ENCODE peak calls at places on chromosomes 13 and 19, in nine cellular contexts. One of them, this sample, is unnamed.

GRCh38 chr19:6481541-6482342 is at the start of gene DENND1C:
- DNase-seq in NCI-H524 treated with DMSO at 0.1 percent for 48 hours: no peak
- DNase-seq in NCI-H146: peak; percentile 2
- DNase-seq in activated effector memory CD4-positive, alpha-beta T cell treated with Interleukin-2 at 50 U/mL for 16 hours: peak; percentile 65
- DNase-seq in activated naive CD4-positive, alpha-beta T cell: no peak
- DNase-seq in activated CD8-positive, alpha-beta memory T cell treated with anti-CD3 and anti-CD28 coated beads for 48 hours: peak; percentile 41
- DNase-seq in germinal center: peak; percentile 64
- DNase-seq in naive thymus-derived CD4-positive, alpha-beta T cell: peak; percentile 67
- DNase-seq in AG08396: peak; percentile 21
- DNase-seq in this sample: peak; percentile 78

GRCh38 chr13:99119686-99120085 is 81.0 kb upstream of the UBAC2 start:
- DNase-seq in NCI-H524 treated with DMSO at 0.1 percent for 48 hours: no peak
- DNase-seq in NCI-H146: no peak
- DNase-seq in activated effector memory CD4-positive, alpha-beta T cell treated with Interleukin-2 at 50 U/mL for 16 hours: no peak
- DNase-seq in activated naive CD4-positive, alpha-beta T cell: no peak
- DNase-seq in activated CD8-positive, alpha-beta memory T cell treated with anti-CD3 and anti-CD28 coated beads for 48 hours: peak; percentile 12
- DNase-seq in germinal center: no peak
- DNase-seq in naive thymus-derived CD4-positive, alpha-beta T cell: no peak
- DNase-seq in AG08396: no peak
- DNase-seq in this sample: no peak

GRCh38 chr13:39148513-39148961 is 110.3 kb downstream of the NHLRC3 start:
- DNase-seq in NCI-H524 treated with DMSO at 0.1 percent for 48 hours: no peak
- DNase-seq in NCI-H146: peak; percentile 71
- DNase-seq in activated effector memory CD4-positive, alpha-beta T cell treated with Interleukin-2 at 50 U/mL for 16 hours: no peak
- DNase-seq in activated naive CD4-positive, alpha-beta T cell: no peak
- DNase-seq in activated CD8-positive, alpha-beta memory T cell treated with anti-CD3 and anti-CD28 coated beads for 48 hours: no peak
- DNase-seq in germinal center: no peak
- DNase-seq in naive thymus-derived CD4-positive, alpha-beta T cell: no peak
- DNase-seq in AG08396: peak; percentile 16
- DNase-seq in this sample: no peak

GRCh38 chr19:51593138-51593890 is 22.2 kb downstream of the ZNF175 start:
- DNase-seq in NCI-H524 treated with DMSO at 0.1 percent for 48 hours: no peak
- DNase-seq in NCI-H146: peak; percentile 37
- DNase-seq in activated effector memory CD4-positive, alpha-beta T cell treated with Interleukin-2 at 50 U/mL for 16 hours: no peak
- DNase-seq in activated naive CD4-positive, alpha-beta T cell: no peak
- DNase-seq in activated CD8-positive, alpha-beta memory T cell treated with anti-CD3 and anti-CD28 coated beads for 48 hours: no peak
- DNase-seq in germinal center: no peak
- DNase-seq in naive thymus-derived CD4-positive, alpha-beta T cell: no peak
- DNase-seq in AG08396: no peak
- DNase-seq in this sample: no peak

GRCh38 chr13:24271611-24272451 is 37.5 kb upstream of the C1QTNF9 start:
- DNase-seq in NCI-H524 treated with DMSO at 0.1 percent for 48 hours: no peak
- DNase-seq in NCI-H146: no peak
- DNase-seq in activated effector memory CD4-positive, alpha-beta T cell treated with Interleukin-2 at 50 U/mL for 16 hours: peak; percentile 46
- DNase-seq in activated naive CD4-positive, alpha-beta T cell: no peak
- DNase-seq in activated CD8-positive, alpha-beta memory T cell treated with anti-CD3 and anti-CD28 coated beads for 48 hours: no peak
- DNase-seq in germinal center: peak; percentile 57
- DNase-seq in naive thymus-derived CD4-positive, alpha-beta T cell: peak; percentile 90
- DNase-seq in AG08396: peak; percentile 75
- DNase-seq in this sample: peak; percentile 68

GRCh38 chr13:25468330-25469178 is 96.8 kb downstream of the ATP8A2 start:
- DNase-seq in NCI-H524 treated with DMSO at 0.1 percent for 48 hours: peak; percentile 35
- DNase-seq in NCI-H146: peak; percentile 53
- DNase-seq in activated effector memory CD4-positive, alpha-beta T cell treated with Interleukin-2 at 50 U/mL for 16 hours: no peak
- DNase-seq in activated naive CD4-positive, alpha-beta T cell: no peak
- DNase-seq in activated CD8-positive, alpha-beta memory T cell treated with anti-CD3 and anti-CD28 coated beads for 48 hours: no peak
- DNase-seq in germinal center: peak; percentile 78
- DNase-seq in naive thymus-derived CD4-positive, alpha-beta T cell: no peak
- DNase-seq in AG08396: peak; percentile 36
- DNase-seq in this sample: peak; percentile 66

GRCh38 chr19:51971624-51972023 is 15.0 kb downstream of the ZNF350 start:
- DNase-seq in NCI-H524 treated with DMSO at 0.1 percent for 48 hours: no peak
- DNase-seq in NCI-H146: no peak
- DNase-seq in activated effector memory CD4-positive, alpha-beta T cell treated with Interleukin-2 at 50 U/mL for 16 hours: no peak
- DNase-seq in activated naive CD4-positive, alpha-beta T cell: no peak
- DNase-seq in activated CD8-positive, alpha-beta memory T cell treated with anti-CD3 and anti-CD28 coated beads for 48 hours: no peak
- DNase-seq in germinal center: no peak
- DNase-seq in naive thymus-derived CD4-positive, alpha-beta T cell: peak; percentile 25
- DNase-seq in AG08396: no peak
- DNase-seq in this sample: no peak

GRCh38 chr13:72403396-72404010 is 323.9 kb downstream of the MZT1 start:
- DNase-seq in NCI-H524 treated with DMSO at 0.1 percent for 48 hours: no peak
- DNase-seq in NCI-H146: no peak
- DNase-seq in activated effector memory CD4-positive, alpha-beta T cell treated with Interleukin-2 at 50 U/mL for 16 hours: no peak
- DNase-seq in activated naive CD4-positive, alpha-beta T cell: no peak
- DNase-seq in activated CD8-positive, alpha-beta memory T cell treated with anti-CD3 and anti-CD28 coated beads for 48 hours: no peak
- DNase-seq in germinal center: no peak
- DNase-seq in naive thymus-derived CD4-positive, alpha-beta T cell: no peak
- DNase-seq in AG08396: no peak
- DNase-seq in this sample: no peak

GRCh38 chr19:5281588-5281987 is 59.0 kb downstream of the PTPRS start:
- DNase-seq in NCI-H524 treated with DMSO at 0.1 percent for 48 hours: no peak
- DNase-seq in NCI-H146: no peak
- DNase-seq in activated effector memory CD4-positive, alpha-beta T cell treated with Interleukin-2 at 50 U/mL for 16 hours: no peak
- DNase-seq in activated naive CD4-positive, alpha-beta T cell: no peak
- DNase-seq in activated CD8-positive, alpha-beta memory T cell treated with anti-CD3 and anti-CD28 coated beads for 48 hours: no peak
- DNase-seq in germinal center: no peak
- DNase-seq in naive thymus-derived CD4-positive, alpha-beta T cell: no peak
- DNase-seq in AG08396: peak; percentile 47
- DNase-seq in this sample: no peak

GRCh38 chr19:29119582-29119981 is 93.4 kb downstream of the UQCRFS1 start:
- DNase-seq in NCI-H524 treated with DMSO at 0.1 percent for 48 hours: no peak
- DNase-seq in NCI-H146: no peak
- DNase-seq in activated effector memory CD4-positive, alpha-beta T cell treated with Interleukin-2 at 50 U/mL for 16 hours: no peak
- DNase-seq in activated naive CD4-positive, alpha-beta T cell: no peak
- DNase-seq in activated CD8-positive, alpha-beta memory T cell treated with anti-CD3 and anti-CD28 coated beads for 48 hours: no peak
- DNase-seq in germinal center: no peak
- DNase-seq in naive thymus-derived CD4-positive, alpha-beta T cell: no peak
- DNase-seq in AG08396: peak; percentile 29
- DNase-seq in this sample: no peak

GRCh38 chr19:16268676-16269319 is 55.8 kb upstream of the KLF2 start:
- DNase-seq in NCI-H524 treated with DMSO at 0.1 percent for 48 hours: no peak
- DNase-seq in NCI-H146: no peak
- DNase-seq in activated effector memory CD4-positive, alpha-beta T cell treated with Interleukin-2 at 50 U/mL for 16 hours: peak; percentile 35
- DNase-seq in activated naive CD4-positive, alpha-beta T cell: no peak
- DNase-seq in activated CD8-positive, alpha-beta memory T cell treated with anti-CD3 and anti-CD28 coated beads for 48 hours: no peak
- DNase-seq in germinal center: no peak
- DNase-seq in naive thymus-derived CD4-positive, alpha-beta T cell: peak; percentile 41
- DNase-seq in AG08396: no peak
- DNase-seq in this sample: no peak

GRCh38 chr19:40831502-40832430 is 18.5 kb downstream of the CYP2A6 start:
- DNase-seq in NCI-H524 treated with DMSO at 0.1 percent for 48 hours: no peak
- DNase-seq in NCI-H146: no peak
- DNase-seq in activated effector memory CD4-positive, alpha-beta T cell treated with Interleukin-2 at 50 U/mL for 16 hours: no peak
- DNase-seq in activated naive CD4-positive, alpha-beta T cell: no peak
- DNase-seq in activated CD8-positive, alpha-beta memory T cell treated with anti-CD3 and anti-CD28 coated beads for 48 hours: no peak
- DNase-seq in germinal center: no peak
- DNase-seq in naive thymus-derived CD4-positive, alpha-beta T cell: no peak
- DNase-seq in AG08396: peak; percentile 82
- DNase-seq in this sample: no peak

GRCh38 chr19:16161848-16162247 is 11.5 kb downstream of the CIB3 start:
- DNase-seq in NCI-H524 treated with DMSO at 0.1 percent for 48 hours: no peak
- DNase-seq in NCI-H146: no peak
- DNase-seq in activated effector memory CD4-positive, alpha-beta T cell treated with Interleukin-2 at 50 U/mL for 16 hours: no peak
- DNase-seq in activated naive CD4-positive, alpha-beta T cell: no peak
- DNase-seq in activated CD8-positive, alpha-beta memory T cell treated with anti-CD3 and anti-CD28 coated beads for 48 hours: no peak
- DNase-seq in germinal center: no peak
- DNase-seq in naive thymus-derived CD4-positive, alpha-beta T cell: no peak
- DNase-seq in AG08396: no peak
- DNase-seq in this sample: no peak